ENCODE peak calls at places on chromosome 2, in four cellular contexts. S, E, B and H are unnamed samples.

GRCh38 chr2:43102366-43103092 is 123.9 kb downstream of the ZFP36L2 start:
- DNase-seq in B (no peak), S (no peak), E (peak; percentile 38), H (no peak)

GRCh38 chr2:64750001-64750816 is 96.5 kb upstream of the SERTAD2 start:
- DNase-seq in S (no peak), E (peak; percentile 28), B (peak; percentile 67), H (no peak)

GRCh38 chr2:9665903-9666302 is 35.1 kb upstream of the YWHAQ start:
- DNase-seq in E (peak; percentile 68), B (no peak), S (no peak), H (no peak)

GRCh38 chr2:201057089-201057499 is 14.4 kb downstream of the HYCC2 start:
- DNase-seq in B (no peak), S (no peak), E (peak; percentile 9), H (no peak)

GRCh38 chr2:226376516-226377180 is 423.0 kb downstream of the IRS1 start:
- DNase-seq in E (peak; percentile 22), S (no peak), B (no peak), H (no peak)

GRCh38 chr2:46171441-46171953 is 125.7 kb upstream of the EPAS1 start:
- DNase-seq in S (no peak), E (peak; percentile 72), B (no peak), H (no peak)

GRCh38 chr2:118843492-118844132 is 3.8 kb downstream of the EN1 start:
- DNase-seq in B (no peak), S (no peak), E (peak; percentile 28), H (no peak)

GRCh38 chr2:106085441-106085911 is 108.6 kb downstream of the UXS1 start:
- DNase-seq in S (no peak), B (peak; percentile 60), E (no peak), H (no peak)

GRCh38 chr2:218908721-218909619 is 28.3 kb downstream of the WNT10A start:
- DNase-seq in B (peak; percentile 94), E (peak; percentile 93), S (peak; percentile 92), H (peak; percentile 85)

GRCh38 chr2:213167559-213167958 is 16.1 kb upstream of the IKZF2 start:
- DNase-seq in B (no peak), E (no peak), S (no peak), H (no peak)

GRCh38 chr2:23988371-23988770 is 21.5 kb upstream of the MFSD2B start:
- DNase-seq in S (peak; percentile 1), E (peak; percentile 28), B (no peak), H (no peak)

GRCh38 chr2:82476094-82476493 is 1983.0 kb downstream of the SUCLG1 start:
- DNase-seq in E (no peak), B (no peak), S (no peak), H (no peak)

GRCh38 chr2:36618381-36618780 is 20.4 kb upstream of the FEZ2 start:
- DNase-seq in E (peak; percentile 56), S (peak; percentile 4), B (no peak), H (peak; percentile 36)

GRCh38 chr2:49693961-49694360 is 539.6 kb upstream of the FSHR start:
- DNase-seq in B (no peak), S (no peak), E (no peak), H (no peak)

GRCh38 chr2:8587251-8587791 is 94.5 kb upstream of the ID2 start:
- DNase-seq in S (no peak), B (no peak), E (no peak), H (no peak)

GRCh38 chr2:38483773-38484501 is 106.9 kb upstream of the ATL2 start:
- DNase-seq in S (no peak), B (no peak), E (no peak), H (no peak)